ENCODE peak calls at places on chromosomes 3 and 15, in eight cellular contexts. One of them, this sample, is unnamed.

GRCh38 chr15:100131321-100132224 is 210.2 kb downstream of the ADAMTS17 start:
- DNase-seq in glutamatergic neuron: no peak
- DNase-seq in NCI-H1092: no peak
- DNase-seq in neural progenitor cell: peak; percentile 49
- DNase-seq in gastrocnemius medialis: no peak
- DNase-seq in GM10248: peak; percentile 54
- DNase-seq in GM13977: peak; percentile 58
- DNase-seq in heart left ventricle: peak; percentile 77
- DNase-seq in this sample: peak; percentile 21

GRCh38 chr15:69574506-69574905 is 121.9 kb downstream of the RPLP1 start:
- DNase-seq in NCI-H1092: no peak
- DNase-seq in gastrocnemius medialis: no peak
- DNase-seq in GM13977: no peak
- DNase-seq in neural progenitor cell: no peak
- DNase-seq in heart left ventricle: no peak
- DNase-seq in GM10248: no peak
- DNase-seq in glutamatergic neuron: no peak
- DNase-seq in this sample: no peak

GRCh38 chr3:101535221-101535620 is 22.2 kb upstream of the SENP7 start:
- DNase-seq in neural progenitor cell: no peak
- DNase-seq in gastrocnemius medialis: no peak
- DNase-seq in NCI-H1092: no peak
- DNase-seq in GM13977: no peak
- DNase-seq in glutamatergic neuron: no peak
- DNase-seq in GM10248: no peak
- DNase-seq in heart left ventricle: no peak
- DNase-seq in this sample: no peak

GRCh38 chr15:90029024-90029423 is 27.9 kb downstream of the ZNF710 start:
- DNase-seq in NCI-H1092: no peak
- DNase-seq in heart left ventricle: no peak
- DNase-seq in GM10248: no peak
- DNase-seq in neural progenitor cell: no peak
- DNase-seq in GM13977: no peak
- DNase-seq in glutamatergic neuron: no peak
- DNase-seq in gastrocnemius medialis: peak; percentile 10
- DNase-seq in this sample: no peak

GRCh38 chr3:46668591-46668990 is 24.9 kb downstream of the ALS2CL start:
- DNase-seq in GM10248: no peak
- DNase-seq in neural progenitor cell: no peak
- DNase-seq in GM13977: no peak
- DNase-seq in heart left ventricle: no peak
- DNase-seq in NCI-H1092: no peak
- DNase-seq in gastrocnemius medialis: no peak
- DNase-seq in glutamatergic neuron: no peak
- DNase-seq in this sample: no peak

GRCh38 chr15:97627634-97628033 is 332.9 kb upstream of the ARRDC4 start:
- DNase-seq in glutamatergic neuron: no peak
- DNase-seq in heart left ventricle: no peak
- DNase-seq in GM10248: no peak
- DNase-seq in gastrocnemius medialis: no peak
- DNase-seq in GM13977: no peak
- DNase-seq in neural progenitor cell: no peak
- DNase-seq in NCI-H1092: no peak
- DNase-seq in this sample: no peak

GRCh38 chr15:68730491-68731317 is 90.0 kb downstream of the ANP32A start:
- DNase-seq in neural progenitor cell: peak; percentile 61
- DNase-seq in GM13977: no peak
- DNase-seq in GM10248: peak; percentile 48
- DNase-seq in NCI-H1092: no peak
- DNase-seq in gastrocnemius medialis: peak; percentile 17
- DNase-seq in glutamatergic neuron: no peak
- DNase-seq in heart left ventricle: peak; percentile 70
- DNase-seq in this sample: no peak

GRCh38 chr3:146796078-146796477 is 190.9 kb upstream of the PLSCR5 start:
- DNase-seq in neural progenitor cell: no peak
- DNase-seq in heart left ventricle: no peak
- DNase-seq in GM10248: no peak
- DNase-seq in GM13977: no peak
- DNase-seq in glutamatergic neuron: no peak
- DNase-seq in gastrocnemius medialis: no peak
- DNase-seq in NCI-H1092: no peak
- DNase-seq in this sample: no peak

GRCh38 chr3:52277972-52278509 is 408 bp downstream of the WDR82 start:
- DNase-seq in NCI-H1092: no peak
- DNase-seq in GM10248: peak; percentile 66
- DNase-seq in GM13977: peak; percentile 65
- DNase-seq in gastrocnemius medialis: peak; percentile 66
- DNase-seq in heart left ventricle: peak; percentile 75
- DNase-seq in glutamatergic neuron: peak; percentile 69
- DNase-seq in neural progenitor cell: peak; percentile 81
- DNase-seq in this sample: peak; percentile 49

GRCh38 chr3:46537789-46538188 is 28.3 kb downstream of the LRRC2 start:
- DNase-seq in GM13977: no peak
- DNase-seq in heart left ventricle: no peak
- DNase-seq in glutamatergic neuron: no peak
- DNase-seq in neural progenitor cell: no peak
- DNase-seq in GM10248: no peak
- DNase-seq in gastrocnemius medialis: no peak
- DNase-seq in NCI-H1092: no peak
- DNase-seq in this sample: no peak

This sample was measured in GM19239.